ENCODE peak calls at places on chromosomes 12 and 14, in eight cellular contexts. D is NCI-H748 treated with DMSO at 0.1 percent for 48 hours; P is hepatic stellate cell; A is GM12865; R is mesothelial cell of epicardium; V is body of pancreas; W is cardiac muscle cell; Q is stimulated activated CD4-positive, alpha-beta T cell treated with anti-CD3 and anti-CD28 coated beads, TNF-alpha, amount 100 ng/mL, for 4 hours. Y is an unnamed sample.
A peak's percentile ranks its signal among the peaks of the same experiment; 100 is the strongest.

GRCh38 chr14:38078393-38078792 is 129.3 kb upstream of the SSTR1 start:
- DNase-seq in D (peak; percentile 36), R (no peak), A (no peak), V (peak; percentile 14), W (no peak), Q (peak; percentile 35), P (no peak), Y (peak; percentile 29)

GRCh38 chr12:108828774-108829173 is 28.6 kb downstream of the SSH1 start:
- DNase-seq in A (no peak), Q (no peak), R (no peak), W (peak; percentile 82), P (peak; percentile 70), V (no peak), D (no peak), Y (peak; percentile 88)

GRCh38 chr14:66624319-66624937 is 116.5 kb downstream of the GPHN start:
- DNase-seq in V (peak; percentile 68), W (peak; percentile 83), D (no peak), R (peak; percentile 49), A (peak; percentile 73), P (peak; percentile 41), Q (no peak), Y (peak; percentile 59)

GRCh38 chr14:95313707-95314106 is 6.0 kb downstream of the CLMN start:
- DNase-seq in D (no peak), Q (no peak), A (peak; percentile 40), W (peak; percentile 89), P (peak; percentile 22), V (peak; percentile 79), R (no peak), Y (peak; percentile 75)

GRCh38 chr12:49338830-49339463 is 2.0 kb upstream of the C1QL4 start:
- DNase-seq in P (no peak), Q (no peak), A (no peak), W (no peak), V (no peak), R (no peak), D (no peak), Y (no peak)

GRCh38 chr12:112314981-112315380 is 67.2 kb downstream of the HECTD4 start:
- DNase-seq in W (no peak), D (no peak), R (no peak), A (no peak), Q (no peak), V (peak; percentile 60), P (no peak), Y (no peak)

GRCh38 chr12:91057349-91057748 is 475 bp downstream of the KERA start:
- DNase-seq in V (no peak), Q (no peak), D (no peak), P (no peak), W (peak; percentile 5), R (no peak), A (no peak), Y (no peak)

GRCh38 chr12:111437816-111438454 is 32.2 kb downstream of the SH2B3 start:
- DNase-seq in R (no peak), W (peak; percentile 90), Q (no peak), A (no peak), V (no peak), P (peak; percentile 69), D (no peak), Y (no peak)

GRCh38 chr14:73591690-73592448 is at the start of gene ACOT4:
- DNase-seq in V (peak; percentile 60), R (peak; percentile 51), A (peak; percentile 78), W (peak; percentile 55), P (peak; percentile 35), D (peak; percentile 8), Q (peak; percentile 22), Y (no peak)

GRCh38 chr12:57522887-57523705 is 472 bp downstream of the MBD6 start:
- DNase-seq in V (peak; percentile 55), Q (peak; percentile 30), P (peak; percentile 41), A (peak; percentile 53), R (peak; percentile 66), D (peak; percentile 25), W (peak; percentile 72), Y (peak; percentile 45)

GRCh38 chr14:51616724-51617409 is 34.8 kb upstream of the FRMD6 start:
- DNase-seq in P (no peak), W (peak; percentile 91), A (no peak), R (no peak), Q (no peak), V (peak; percentile 74), D (no peak), Y (peak; percentile 93)

GRCh38 chr14:104087981-104088850 is 2.7 kb downstream of the ASPG start:
- DNase-seq in Q (no peak), P (no peak), R (no peak), A (no peak), V (peak; percentile 19), W (peak; percentile 5), D (no peak), Y (no peak)

GRCh38 chr12:115223322-115223721 is 539.3 kb upstream of the TBX3 start:
- DNase-seq in A (no peak), P (peak; percentile 18), Q (no peak), W (peak; percentile 76), R (peak; percentile 53), V (no peak), D (no peak), Y (peak; percentile 83)

GRCh38 chr12:92136021-92136735 is 9.5 kb downstream of the BTG1 start:
- DNase-seq in A (no peak), V (peak; percentile 32), Q (no peak), R (no peak), D (no peak), P (no peak), W (no peak), Y (no peak)

GRCh38 chr12:122368361-122369073 is 54.0 kb downstream of the CLIP1 start:
- DNase-seq in Q (no peak), A (no peak), P (no peak), W (peak; percentile 57), D (no peak), V (peak; percentile 19), R (no peak), Y (peak; percentile 75)

GRCh38 chr12:88935856-88936255 is 355.6 kb upstream of the KITLG start:
- DNase-seq in A (no peak), P (no peak), Q (no peak), V (no peak), R (no peak), W (no peak), D (no peak), Y (no peak)

GRCh38 chr12:5200276-5201087 is 156.8 kb downstream of the KCNA5 start:
- DNase-seq in P (peak; percentile 35), V (peak; percentile 39), Q (no peak), D (no peak), A (peak; percentile 30), R (peak; percentile 73), W (no peak), Y (peak; percentile 55)

GRCh38 chr14:105120056-105120455 is 48.5 kb downstream of the JAG2 start:
- DNase-seq in P (no peak), W (no peak), A (no peak), R (peak; percentile 32), Q (no peak), D (no peak), V (no peak), Y (no peak)

GRCh38 chr12:46676797-46677520 is 148.8 kb downstream of the SLC38A4 start:
- DNase-seq in Q (no peak), A (no peak), W (no peak), P (no peak), V (no peak), D (no peak), R (no peak), Y (no peak)

GRCh38 chr14:99722741-99723140 is 38.6 kb downstream of the CYP46A1 start:
- DNase-seq in W (no peak), Q (no peak), P (no peak), D (no peak), V (no peak), A (no peak), R (no peak), Y (no peak)

GRCh38 chr14:69887740-69888657 is 8.8 kb downstream of the SMOC1 start:
- DNase-seq in P (no peak), W (no peak), A (no peak), Q (no peak), R (no peak), V (peak; percentile 34), D (no peak), Y (no peak)

Y was measured in H4.